ENCODE peak calls at places on chromosome 20, in six cellular contexts. H, C, O, K, M and S are unnamed samples.

GRCh38 chr20:8932192-8933150 is 136.4 kb upstream of the PLCB4 start:
- DNase-seq in H (no peak), C (no peak), O (no peak), K (no peak), M (no peak), S (no peak)

GRCh38 chr20:52470561-52470960 is 279.0 kb upstream of the ZFP64 start:
- DNase-seq in H (no peak), C (no peak), O (no peak), K (no peak), M (no peak), S (no peak)

GRCh38 chr20:42366626-42367025 is 748.4 kb upstream of the CHD6 start:
- DNase-seq in H (no peak), C (no peak), O (no peak), K (no peak), M (no peak), S (no peak)

GRCh38 chr20:50409495-50409894 is 100.7 kb upstream of the PTPN1 start:
- DNase-seq in H (no peak), C (no peak), O (no peak), K (no peak), M (no peak), S (no peak)

GRCh38 chr20:51639206-51639832 is 96.8 kb upstream of the NFATC2 start:
- DNase-seq in H (peak), C (peak), O (no peak), K (peak), M (peak), S (peak)

GRCh38 chr20:1539816-1540215 is 17.7 kb downstream of the SIRPD start:
- DNase-seq in H (no peak), C (no peak), O (no peak), K (no peak), M (no peak), S (no peak)

GRCh38 chr20:21074605-21075336 is 31.4 kb downstream of the LINC00237 start:
- DNase-seq in H (no peak), C (no peak), O (peak), K (no peak), M (no peak), S (no peak)

GRCh38 chr20:1330075-1330830 is 1.3 kb upstream of the SDCBP2 start:
- DNase-seq in H (peak), C (peak), O (peak), K (no peak), M (no peak), S (no peak)

GRCh38 chr20:46273701-46274100 is 34.6 kb downstream of the CDH22 start:
- DNase-seq in H (no peak), C (no peak), O (no peak), K (no peak), M (no peak), S (no peak)

GRCh38 chr20:58141496-58141895 is 87.0 kb downstream of the ANKRD60 start:
- DNase-seq in H (no peak), C (no peak), O (no peak), K (no peak), M (no peak), S (no peak)

GRCh38 chr20:23212011-23212410 is 125.9 kb upstream of the CD93 start:
- DNase-seq in H (no peak), C (no peak), O (no peak), K (no peak), M (no peak), S (no peak)

GRCh38 chr20:21184810-21185209 is 58.9 kb downstream of the KIZ start:
- DNase-seq in H (no peak), C (no peak), O (no peak), K (no peak), M (no peak), S (no peak)

GRCh38 chr20:61360296-61360695 is 108.2 kb downstream of the CDH4 start:
- DNase-seq in H (no peak), C (no peak), O (no peak), K (no peak), M (no peak), S (no peak)

GRCh38 chr20:625360-625932 is 15.3 kb upstream of the TCF15 start:
- DNase-seq in H (no peak), C (no peak), O (no peak), K (no peak), M (no peak), S (no peak)

GRCh38 chr20:45456632-45457031 is 12.9 kb upstream of the WFDC2 start:
- DNase-seq in H (peak), C (peak), O (no peak), K (no peak), M (no peak), S (no peak)

GRCh38 chr20:31710423-31711250 is 12.0 kb downstream of the BCL2L1 start:
- DNase-seq in H (no peak), C (peak), O (no peak), K (no peak), M (no peak), S (no peak)

GRCh38 chr20:382291-383115 is 1.9 kb downstream of the TRIB3 start:
- DNase-seq in H (no peak), C (no peak), O (no peak), K (no peak), M (no peak), S (no peak)

DNA sequence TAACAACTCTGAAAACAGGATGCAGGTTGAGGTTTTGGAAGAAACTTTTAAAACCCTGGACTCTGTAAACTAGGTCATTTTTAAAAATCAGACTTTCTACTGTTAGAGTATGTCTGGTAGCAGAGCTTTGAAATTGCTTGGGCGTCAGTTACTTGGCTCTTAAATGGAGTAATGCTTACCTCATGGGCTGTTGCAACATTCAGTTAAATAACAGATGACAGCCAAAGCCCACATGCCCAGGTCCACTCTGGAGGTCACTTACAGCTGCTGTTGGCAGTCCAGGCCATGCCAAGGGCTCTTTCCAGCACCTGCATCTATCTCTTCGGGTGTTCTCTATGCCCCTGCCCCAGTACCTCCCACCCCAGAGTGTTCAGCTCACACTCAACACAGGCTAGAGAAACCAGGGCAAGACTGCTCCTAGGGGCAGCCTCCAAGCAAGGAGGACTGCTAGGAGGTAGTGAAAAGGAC is 96.4 kb downstream of the BANF2 start:
- DNase-seq in H (no peak), C (peak), O (no peak), K (no peak), M (no peak), S (no peak)
- TF ChIP-seq POLR2A in H (no peak), C (no peak), O (no peak), K (no peak), M (no peak), S (no peak)

GRCh38 chr20:10672579-10673127 is 1.1 kb downstream of the JAG1 start:
- DNase-seq in H (peak), C (peak), O (no peak), K (peak), M (peak), S (no peak)
- TF ChIP-seq POLR2AphosphoS5 in H (no peak), C (peak), O (no peak), K (no peak), M (no peak), S (no peak)

GRCh38 chr20:63272105-63273078 is at the start of gene ARFGAP1:
- DNase-seq in H (peak), C (peak), O (peak), K (peak), M (peak), S (peak)
- TF ChIP-seq POLR2A in H (no peak), C (no peak), O (peak), K (peak), M (peak), S (peak)

GRCh38 chr20:38728911-38729642 is 4.8 kb downstream of the SLC32A1 start:
- DNase-seq in H (peak), C (no peak), O (no peak), K (peak), M (no peak), S (peak)

GRCh38 chr20:38728237-38728761 is 4.0 kb downstream of the SLC32A1 start:
- DNase-seq in H (peak), C (no peak), O (no peak), K (no peak), M (no peak), S (no peak)

GRCh38 chr20:38726849-38727601 is 2.7 kb downstream of the SLC32A1 start:
- DNase-seq in H (peak), C (no peak), O (no peak), K (peak), M (no peak), S (peak)

GRCh38 chr20:38725959-38726848 is 1.9 kb downstream of the SLC32A1 start:
- DNase-seq in H (peak), C (peak), O (no peak), K (peak), M (no peak), S (peak)

GRCh38 chr20:38727602-38728236 is 3.4 kb downstream of the SLC32A1 start:
- DNase-seq in H (peak), C (no peak), O (no peak), K (no peak), M (no peak), S (no peak)
- TF ChIP-seq POLR2AphosphoS5 in H (no peak), C (no peak), O (no peak), K (no peak), M (no peak), S (no peak)

GRCh38 chr20:18686696-18687095 is 98.8 kb downstream of the DTD1 start:
- DNase-seq in H (no peak), C (no peak), O (no peak), K (no peak), M (no peak), S (no peak)

GRCh38 chr20:18692453-18692852 is 104.6 kb downstream of the DTD1 start:
- DNase-seq in H (peak), C (no peak), O (no peak), K (no peak), M (no peak), S (no peak)

GRCh38 chr20:18688676-18689075 is 100.8 kb downstream of the DTD1 start:
- DNase-seq in H (no peak), C (no peak), O (no peak), K (no peak), M (no peak), S (no peak)

GRCh38 chr20:18694071-18694470 is 106.2 kb downstream of the DTD1 start:
- DNase-seq in H (no peak), C (no peak), O (no peak), K (no peak), M (no peak), S (no peak)

GRCh38 chr20:18689557-18689956 is 101.7 kb downstream of the DTD1 start:
- DNase-seq in H (no peak), C (no peak), O (no peak), K (no peak), M (no peak), S (no peak)
- TF ChIP-seq POLR2A in H (no peak), C (no peak), O (no peak), K (no peak), M (no peak), S (no peak)

DNA sequence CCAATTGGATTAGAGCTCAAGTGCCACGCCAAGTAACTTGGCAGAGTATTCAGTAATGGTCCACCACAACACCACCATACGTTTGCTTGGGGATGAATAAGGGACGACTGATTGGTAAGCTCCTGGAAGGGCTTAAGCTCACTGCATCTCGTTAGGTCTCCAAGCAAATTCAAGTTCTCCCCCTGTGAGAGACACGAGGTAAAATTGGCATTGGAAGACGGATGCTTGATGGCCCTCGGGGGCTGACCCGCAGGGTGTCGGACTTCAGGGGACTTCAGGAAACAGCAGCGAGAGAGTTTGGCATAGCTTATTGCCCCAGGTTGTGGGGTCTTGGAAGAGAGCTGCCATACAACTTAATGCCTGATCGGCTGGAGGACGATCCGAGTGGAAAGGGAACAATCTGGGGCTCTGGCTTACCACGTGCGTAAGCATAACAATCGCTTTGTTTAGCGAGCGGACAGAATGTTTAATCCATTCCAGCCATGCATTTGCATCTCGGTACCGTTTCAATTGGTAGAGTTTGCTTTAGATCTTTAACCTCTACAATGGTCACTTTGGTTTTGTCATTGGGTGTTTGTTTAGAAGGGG is 4.8 kb upstream of the ZNFX1 start:
- DNase-seq in H (no peak), C (no peak), O (no peak), K (no peak), M (no peak), S (no peak)
- TF ChIP-seq POLR2AphosphoS5 in H (peak), C (no peak), O (peak), K (peak), M (no peak), S (peak)

GRCh38 chr20:47317127-47317895 is 39.2 kb downstream of the ZMYND8 start:
- DNase-seq in H (no peak), C (peak), O (no peak), K (peak), M (peak), S (peak)
- TF ChIP-seq POLR2A in H (no peak), C (no peak), O (no peak), K (no peak), M (no peak), S (no peak)

DNA sequence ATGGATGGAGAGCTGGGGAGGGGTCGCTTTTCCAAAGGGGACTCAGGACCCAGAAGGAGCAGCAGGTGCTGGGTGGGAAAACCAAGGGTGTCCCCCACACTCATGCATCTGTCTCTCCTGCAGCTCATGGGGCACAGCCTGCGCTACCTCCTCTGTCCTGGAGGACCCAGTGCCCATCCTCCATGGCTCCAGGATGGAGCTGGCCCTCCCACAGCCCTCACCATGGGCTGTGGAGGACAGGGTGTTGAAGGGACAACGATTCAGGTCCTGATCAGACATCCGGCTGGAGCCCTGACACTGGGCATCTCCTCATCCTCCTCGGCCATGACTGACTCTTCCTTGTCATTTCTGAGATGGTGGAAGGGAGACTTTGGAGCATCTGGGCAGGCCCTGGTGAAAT is 97.9 kb upstream of the SULF2 start:
- DNase-seq in H (no peak), C (no peak), O (no peak), K (no peak), M (no peak), S (no peak)
- TF ChIP-seq POLR2AphosphoS5 in H (no peak), C (no peak), O (no peak), K (no peak), M (no peak), S (no peak)